ENCODE peak calls at places on chromosomes 12 and 14, in four cellular contexts. U is heart right ventricle, S is hepatocyte, W is fibroblast of lung. V is an unnamed sample. For H3K4me1, the result is how much of the 10 kb centered on the place peaks cover.

GRCh38 chr14:100669468-100669867 is 57.2 kb upstream of the DLK1 start:
- DNase-seq in U (no peak), S (peak), W (peak), V (no peak)

GRCh38 chr12:75750950-75751349 is 239.5 kb upstream of the KRR1 start:
- DNase-seq in U (no peak), S (peak), W (peak), V (no peak)

GRCh38 chr12:130783110-130783715 is 55.8 kb downstream of the STX2 start:
- DNase-seq in U (no peak), S (no peak), W (no peak), V (no peak)

GRCh38 chr14:29222671-29223268 is 456.2 kb downstream of the FOXG1 start:
- DNase-seq in U (no peak), S (peak), W (peak), V (peak)

GRCh38 chr14:33435911-33436310 is 497.2 kb downstream of the NPAS3 start:
- DNase-seq in U (no peak), S (no peak), W (peak), V (no peak)

GRCh38 chr14:90281261-90281660 is 24.9 kb downstream of the PSMC1 start:
- DNase-seq in U (no peak), S (no peak), W (peak), V (no peak)

GRCh38 chr14:90698379-90698869 is 117.8 kb downstream of the TTC7B start:
- DNase-seq in U (peak), S (peak), W (peak), V (no peak)

GRCh38 chr14:29529418-29529817 is 398.2 kb downstream of the PRKD1 start:
- DNase-seq in U (no peak), S (peak), W (peak), V (no peak)

GRCh38 chr12:66140726-66141125 is 10.2 kb upstream of the LLPH start:
- DNase-seq in U (no peak), S (no peak), W (peak), V (no peak)

GRCh38 chr12:82862069-82862841 is 175.5 kb downstream of the TMTC2 start:
- DNase-seq in U (no peak), S (no peak), W (no peak), V (no peak)

GRCh38 chr14:36522347-36522971 is 2.4 kb upstream of the NKX2-1 start:
- DNase-seq in U (no peak), S (no peak), W (no peak), V (no peak)
- H3K4me1 ChIP-seq in U (under half), S (under half), W (under half), V (under half)

DNA sequence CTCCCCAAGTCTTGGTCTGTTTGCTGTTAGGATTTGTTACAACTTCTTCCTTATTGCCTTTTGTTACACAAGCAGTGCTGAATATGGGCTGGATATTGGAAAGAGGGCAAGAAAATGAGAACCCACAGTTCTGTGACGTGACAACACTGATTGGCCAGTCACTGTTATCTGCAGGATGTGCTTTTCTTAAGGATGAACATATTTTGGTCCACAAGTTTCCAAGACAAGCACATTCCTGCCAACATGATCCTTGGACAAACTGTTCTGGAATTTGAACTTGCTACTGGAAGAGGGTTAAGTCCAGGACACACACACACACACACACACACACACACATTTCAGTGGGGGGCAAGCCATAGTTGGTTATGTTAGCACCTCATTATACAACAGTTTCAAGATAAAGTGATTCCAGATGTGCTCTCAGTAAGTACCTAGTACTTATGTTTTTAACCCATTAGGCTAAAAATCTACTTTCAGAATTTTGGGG is 16.6 kb upstream of the SLC38A2 start:
- DNase-seq in U (no peak), S (no peak), W (peak), V (no peak)
- H3K4me1 ChIP-seq in U (under half), S (half or more), W (under half), V (half or more)

GRCh38 chr14:92437729-92438280 is 75.8 kb upstream of the RIN3 start:
- DNase-seq in U (no peak), S (no peak), W (no peak), V (no peak)
- H3K4me1 ChIP-seq in U (under half), S (under half), W (under half), V (under half)

GRCh38 chr12:97476255-97476654 is 13.7 kb downstream of the RMST start:
- DNase-seq in U (no peak), S (no peak), W (no peak), V (no peak)
- H3K4me1 ChIP-seq in U (under half), S (under half), W (under half), V (under half)

DNA sequence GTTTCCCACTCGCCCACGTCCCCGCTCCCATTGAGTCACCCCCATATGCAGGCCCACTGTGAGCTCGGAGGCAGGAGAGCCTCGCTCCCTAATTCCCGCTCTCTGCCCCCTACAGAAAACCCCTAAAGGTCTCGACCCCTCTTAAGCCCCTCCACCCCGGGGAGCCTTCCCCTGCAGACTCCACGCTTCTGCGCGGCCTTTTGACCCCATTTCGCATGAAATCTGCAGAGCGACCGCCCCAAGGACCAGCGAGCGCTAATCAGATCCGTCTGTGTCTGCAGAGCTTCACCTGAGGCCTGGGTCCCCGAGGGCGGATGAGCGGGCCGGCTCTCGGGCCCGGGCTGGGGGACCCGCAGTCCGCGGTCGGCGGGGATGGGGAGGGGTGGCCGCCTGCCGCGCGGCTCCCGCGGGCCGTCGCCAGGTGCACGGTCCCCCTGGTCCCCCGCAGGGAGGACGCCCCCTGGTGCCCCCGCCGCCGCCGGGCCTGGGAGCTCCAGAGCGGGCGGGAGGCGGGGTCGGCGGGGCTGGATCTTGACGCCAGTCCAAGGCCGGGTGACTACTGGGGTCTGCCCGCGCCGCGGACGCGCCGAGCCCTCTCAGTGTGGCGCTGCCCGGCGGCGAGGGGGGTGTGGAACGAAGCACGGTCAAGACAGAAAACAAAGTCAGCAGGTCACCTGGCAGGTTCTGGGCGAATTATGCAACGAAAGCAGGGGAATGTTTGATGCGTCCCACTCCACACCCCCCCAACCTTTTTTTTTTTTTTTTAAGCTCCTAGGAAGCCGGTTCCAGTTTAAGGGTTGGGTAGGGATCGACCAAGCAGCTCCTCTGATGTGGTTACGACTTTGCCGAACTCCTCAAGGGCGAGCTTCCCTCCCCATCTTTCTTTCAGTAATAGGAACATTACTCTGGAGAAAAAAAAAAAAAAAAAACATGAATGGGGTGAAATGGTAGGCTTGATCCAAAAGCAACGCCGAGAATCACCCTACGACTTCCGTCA is 9.9 kb downstream of the BMP4 start:
- DNase-seq in U (no peak), S (peak), W (no peak), V (no peak)
- H3K4me1 ChIP-seq in U (under half), S (under half), W (under half), V (under half)

GRCh38 chr14:22450266-22450665 is 138.8 kb downstream of the DAD1 start:
- DNase-seq in U (no peak), S (no peak), W (no peak), V (no peak)

GRCh38 chr14:22452330-22452729 is 136.7 kb downstream of the DAD1 start:
- DNase-seq in U (no peak), S (no peak), W (no peak), V (no peak)

GRCh38 chr14:22448905-22449611 is 140.0 kb downstream of the DAD1 start:
- DNase-seq in U (no peak), S (no peak), W (peak), V (no peak)

GRCh38 chr14:22448035-22448904 is 140.8 kb downstream of the DAD1 start:
- DNase-seq in U (no peak), S (no peak), W (no peak), V (no peak)

DNA sequence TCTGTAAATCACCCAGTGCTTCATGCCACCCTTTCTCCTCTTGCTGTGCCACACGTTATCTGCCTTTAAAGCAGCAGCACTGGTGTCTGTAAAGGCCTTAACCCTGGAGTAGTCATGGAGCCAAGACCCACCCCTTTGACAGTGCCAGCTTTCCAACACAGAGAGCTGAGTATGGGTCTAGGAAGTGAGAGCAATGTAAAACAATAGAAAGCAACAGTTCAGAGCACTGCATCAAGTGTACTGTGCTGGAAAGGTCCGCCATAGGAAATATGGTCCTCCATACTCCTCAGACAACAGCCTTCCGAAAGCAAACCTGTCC is 139.5 kb downstream of the DAD1 start:
- DNase-seq in U (no peak), S (no peak), W (no peak), V (no peak)
- H3K4me1 ChIP-seq in U (under half), S (under half), W (under half), V (under half)

V was measured in Panc1.